ENCODE peak calls at places on chromosome 1, in six cellular contexts. C is K562, D is HCT116, S is SK-N-SH, Y is GM12878, U is HepG2. H is an unnamed sample.

GRCh38 chr1:55610203-55610602 is 395.0 kb upstream of the USP24 start:
- DNase-seq in U (no peak), S (no peak), D (no peak), C (no peak), Y (no peak), H (no peak)

GRCh38 chr1:215710340-215710971 is 143.4 kb downstream of the KCTD3 start:
- DNase-seq in S (peak; percentile 38), Y (no peak), C (peak; percentile 49), D (peak; percentile 68), U (peak; percentile 59), H (no peak)

GRCh38 chr1:15008783-15009709 is 144.5 kb upstream of the TMEM51 start:
- DNase-seq in S (no peak), C (no peak), D (no peak), U (no peak), Y (no peak), H (no peak)

GRCh38 chr1:58786184-58786926 is 2.5 kb upstream of the JUN start:
- DNase-seq in Y (no peak), D (no peak), U (no peak), S (no peak), C (no peak), H (no peak)

GRCh38 chr1:88462481-88463261 is 221.4 kb upstream of the PKN2 start:
- DNase-seq in C (no peak), Y (no peak), S (peak; percentile 60), U (no peak), D (no peak), H (no peak)

GRCh38 chr1:206006946-206007345 is 3.8 kb upstream of the RAB7B start:
- DNase-seq in C (no peak), Y (no peak), U (no peak), D (no peak), S (no peak), H (no peak)

GRCh38 chr1:24540906-24541710 is 14.8 kb upstream of the NCMAP start:
- DNase-seq in C (no peak), S (no peak), U (peak; percentile 91), Y (no peak), D (no peak), H (no peak)

GRCh38 chr1:204581759-204582158 is 65.6 kb downstream of the MDM4 start:
- DNase-seq in D (no peak), S (no peak), C (no peak), Y (no peak), U (no peak), H (no peak)

GRCh38 chr1:58402444-58402843 is 144.1 kb downstream of the OMA1 start:
- DNase-seq in U (no peak), D (no peak), C (no peak), S (no peak), Y (no peak), H (no peak)

GRCh38 chr1:225572422-225572821 is 80.5 kb downstream of the ENAH start:
- DNase-seq in C (no peak), S (no peak), Y (no peak), U (no peak), D (no peak), H (no peak)

GRCh38 chr1:244603498-244603897 is 49.4 kb upstream of the DESI2 start:
- DNase-seq in D (peak; percentile 13), Y (no peak), U (peak; percentile 7), S (peak; percentile 43), C (peak; percentile 32), H (peak; percentile 48)

GRCh38 chr1:147541672-147542548 is 609 bp downstream of the BCL9 start:
- DNase-seq in C (no peak), U (no peak), Y (no peak), D (no peak), S (peak; percentile 58), H (no peak)

GRCh38 chr1:157134442-157134841 is 3.8 kb downstream of the ETV3 start:
- DNase-seq in Y (no peak), U (no peak), S (no peak), D (no peak), C (no peak), H (no peak)

GRCh38 chr1:247056071-247056470 is 22.5 kb downstream of the ZNF670 start:
- DNase-seq in D (no peak), U (no peak), C (no peak), S (no peak), Y (no peak), H (no peak)

GRCh38 chr1:76862447-76862846 is 4.8 kb upstream of the ST6GALNAC5 start:
- DNase-seq in S (no peak), Y (no peak), C (no peak), D (no peak), U (no peak), H (no peak)

GRCh38 chr1:37098196-37098595 is 63.9 kb upstream of the GRIK3 start:
- DNase-seq in S (no peak), U (no peak), D (no peak), Y (no peak), C (no peak), H (peak; percentile 4)

GRCh38 chr1:110380667-110381283 is 10.1 kb downstream of the SLC16A4 start:
- DNase-seq in S (no peak), Y (no peak), U (no peak), C (no peak), D (no peak), H (no peak)

GRCh38 chr1:229129306-229130027 is 141.4 kb upstream of the RAB4A start:
- DNase-seq in D (no peak), C (no peak), S (no peak), Y (no peak), U (no peak), H (no peak)

GRCh38 chr1:158506369-158506987 is 34.5 kb downstream of the OR10R2 start:
- DNase-seq in C (peak; percentile 16), D (no peak), S (peak; percentile 1), Y (peak; percentile 8), U (peak; percentile 1), H (peak; percentile 63)

GRCh38 chr1:163106364-163106987 is 37.3 kb downstream of the RGS4 start:
- DNase-seq in U (no peak), Y (no peak), C (no peak), S (no peak), D (no peak), H (no peak)

GRCh38 chr1:163230827-163231226 is 28.1 kb upstream of the RGS5 start:
- DNase-seq in U (no peak), S (no peak), Y (no peak), C (no peak), D (no peak), H (no peak)

GRCh38 chr1:41041866-41042265 is 20.3 kb upstream of the SLFNL1 start:
- DNase-seq in S (no peak), C (no peak), Y (no peak), D (no peak), U (no peak), H (no peak)

GRCh38 chr1:157369808-157370521 is 182.3 kb downstream of the FCRL5 start:
- DNase-seq in Y (peak; percentile 30), C (peak; percentile 64), S (peak; percentile 51), D (peak; percentile 33), U (peak; percentile 52), H (peak; percentile 77)

GRCh38 chr1:184890539-184890973 is 83.8 kb downstream of the NIBAN1 start:
- DNase-seq in Y (no peak), U (no peak), C (no peak), D (no peak), S (no peak), H (no peak)

GRCh38 chr1:180923024-180923841 is 10.5 kb downstream of the KIAA1614 start:
- DNase-seq in Y (peak; percentile 19), S (no peak), C (peak; percentile 52), D (no peak), U (peak; percentile 45), H (peak; percentile 88)

GRCh38 chr1:21901986-21902377 is 35.1 kb downstream of the HSPG2 start:
- DNase-seq in U (no peak), C (no peak), S (no peak), Y (no peak), D (no peak), H (no peak)

GRCh38 chr1:83692524-83693336 is 306.2 kb downstream of the TTLL7 start:
- DNase-seq in U (peak; percentile 1), D (no peak), Y (peak; percentile 9), C (no peak), S (peak; percentile 55), H (peak; percentile 7)

GRCh38 chr1:205950280-205950679 is 7.0 kb upstream of the SLC26A9 start:
- DNase-seq in S (no peak), C (no peak), Y (no peak), D (no peak), U (no peak), H (no peak)

GRCh38 chr1:65065535-65066378 is 82.2 kb upstream of the AK4 start:
- DNase-seq in U (no peak), Y (no peak), C (peak; percentile 27), S (peak; percentile 63), D (no peak), H (no peak)

GRCh38 chr1:15153842-15154479 is 414 bp downstream of the TMEM51 start:
- DNase-seq in C (peak; percentile 78), Y (no peak), D (no peak), S (peak; percentile 84), U (no peak), H (peak; percentile 33)

GRCh38 chr1:226642421-226642820 is 93.9 kb downstream of the STUM start:
- DNase-seq in U (no peak), C (no peak), D (no peak), S (no peak), Y (no peak), H (no peak)

GRCh38 chr1:107547363-107548155 is 406.7 kb downstream of the NTNG1 start:
- DNase-seq in C (no peak), S (no peak), Y (no peak), D (no peak), U (no peak), H (no peak)

GRCh38 chr1:206422525-206422924 is 47.8 kb upstream of the IKBKE start:
- DNase-seq in D (no peak), S (no peak), U (no peak), C (no peak), Y (no peak), H (no peak)

GRCh38 chr1:165287781-165288180 is 68.7 kb downstream of the LMX1A start:
- DNase-seq in Y (no peak), S (no peak), D (no peak), C (no peak), U (no peak), H (no peak)

GRCh38 chr1:208079161-208079560 is 165.0 kb downstream of the PLXNA2 start:
- DNase-seq in D (no peak), U (no peak), C (no peak), Y (no peak), S (no peak), H (no peak)
- TF ChIP-seq JUND in D (no peak), U (no peak), C (no peak), Y (no peak), S (no peak), H (no peak)

GRCh38 chr1:109065137-109065536 is 10.7 kb downstream of the TAF13 start:
- DNase-seq in U (no peak), D (no peak), Y (no peak), S (no peak), C (no peak), H (no peak)

GRCh38 chr1:109067883-109068282 is 7.9 kb downstream of the TAF13 start:
- DNase-seq in U (no peak), Y (no peak), D (no peak), S (no peak), C (no peak), H (no peak)
- TF ChIP-seq JUND in U (no peak), Y (no peak), D (no peak), S (no peak), C (no peak), H (no peak)

GRCh38 chr1:167463856-167464565 is 54.3 kb downstream of the CD247 start:
- DNase-seq in D (no peak), C (no peak), S (no peak), Y (no peak), U (no peak), H (no peak)
- TF ChIP-seq JUND in D (no peak), C (no peak), S (no peak), Y (no peak), U (no peak), H (no peak)

GRCh38 chr1:219465247-219466093 is 147.4 kb downstream of the ZC3H11B start:
- DNase-seq in Y (peak; percentile 43), D (no peak), C (no peak), S (no peak), U (no peak), H (no peak)
- TF ChIP-seq JUND in Y (peak; percentile 64), D (no peak), C (no peak), S (no peak), U (no peak), H (no peak)